ENCODE peak calls at places on chromosomes 5 and 9, in six cellular contexts. Q, V, W, R, D and J are unnamed samples.

GRCh38 chr9:75483636-75484035 is 395.3 kb downstream of the OSTF1 start:
- DNase-seq in Q (no peak), V (no peak), W (no peak), R (no peak), D (no peak), J (no peak)

GRCh38 chr5:167049771-167050567 is 1241.5 kb upstream of the WWC1 start:
- DNase-seq in Q (no peak), V (no peak), W (no peak), R (no peak), D (no peak), J (no peak)

GRCh38 chr5:399296-400281 is 43.4 kb upstream of the EXOC3 start:
- DNase-seq in Q (peak; percentile 99), V (peak; percentile 49), W (peak; percentile 82), R (peak; percentile 90), D (peak; percentile 82), J (peak; percentile 95)

GRCh38 chr5:172870261-172870806 is 36.3 kb downstream of the ERGIC1 start:
- DNase-seq in Q (no peak), V (no peak), W (peak; percentile 63), R (peak; percentile 87), D (peak; percentile 94), J (no peak)

GRCh38 chr5:154005648-154006047 is 33.1 kb downstream of the FAM114A2 start:
- DNase-seq in Q (no peak), V (no peak), W (no peak), R (no peak), D (no peak), J (no peak)

GRCh38 chr5:174045470-174046025 is at the start of gene NSG2:
- DNase-seq in Q (peak; percentile 66), V (peak; percentile 16), W (peak; percentile 93), R (no peak), D (peak; percentile 95), J (peak; percentile 89)

GRCh38 chr5:37208883-37209808 is 40.0 kb downstream of the CPLANE1 start:
- DNase-seq in Q (no peak), V (no peak), W (no peak), R (no peak), D (peak; percentile 43), J (peak; percentile 64)

GRCh38 chr9:6842584-6842947 is 84.8 kb downstream of the KDM4C start:
- DNase-seq in Q (no peak), V (no peak), W (no peak), R (no peak), D (peak; percentile 64), J (no peak)

GRCh38 chr5:98840946-98841345 is 67.5 kb downstream of the RGMB start:
- DNase-seq in Q (no peak), V (no peak), W (no peak), R (no peak), D (no peak), J (no peak)

GRCh38 chr9:22216730-22217160 is 207.6 kb upstream of the CDKN2B start:
- DNase-seq in Q (no peak), V (no peak), W (no peak), R (no peak), D (peak; percentile 75), J (no peak)

GRCh38 chr9:74942801-74943200 is 9.9 kb downstream of the C9orf40 start:
- DNase-seq in Q (peak; percentile 32), V (no peak), W (no peak), R (no peak), D (peak; percentile 43), J (no peak)

GRCh38 chr5:41270423-41271251 is 57.3 kb upstream of the C6 start:
- DNase-seq in Q (no peak), V (no peak), W (peak; percentile 72), R (peak; percentile 71), D (peak; percentile 87), J (peak; percentile 45)

GRCh38 chr5:82183828-82184227 is 94.3 kb downstream of the RPS23 start:
- DNase-seq in Q (no peak), V (peak; percentile 17), W (peak; percentile 9), R (no peak), D (no peak), J (peak; percentile 59)

GRCh38 chr9:79185866-79186265 is 385.9 kb upstream of the TLE4 start:
- DNase-seq in Q (no peak), V (no peak), W (no peak), R (no peak), D (peak; percentile 68), J (no peak)

GRCh38 chr5:6365142-6365976 is 13.0 kb downstream of the MED10 start:
- DNase-seq in Q (no peak), V (no peak), W (no peak), R (no peak), D (peak; percentile 41), J (no peak)

GRCh38 chr5:135073771-135074345 is 39.8 kb upstream of the PITX1 start:
- DNase-seq in Q (no peak), V (no peak), W (no peak), R (peak; percentile 46), D (peak; percentile 2), J (no peak)

GRCh38 chr5:164277720-164278119 is 772.3 kb downstream of the MAT2B start:
- DNase-seq in Q (no peak), V (no peak), W (no peak), R (no peak), D (peak; percentile 58), J (peak; percentile 8)

GRCh38 chr5:180135128-180135955 is 63.8 kb upstream of the RNF130 start:
- DNase-seq in Q (peak; percentile 67), V (no peak), W (peak; percentile 39), R (peak; percentile 53), D (peak; percentile 39), J (no peak)

GRCh38 chr5:175750476-175751080 is 92.7 kb downstream of the HRH2 start:
- DNase-seq in Q (no peak), V (no peak), W (no peak), R (no peak), D (no peak), J (no peak)

GRCh38 chr5:9358961-9359686 is 186.8 kb downstream of the SEMA5A start:
- DNase-seq in Q (no peak), V (no peak), W (no peak), R (no peak), D (peak; percentile 87), J (no peak)

GRCh38 chr5:137218896-137219295 is 280.2 kb downstream of the SPOCK1 start:
- DNase-seq in Q (no peak), V (no peak), W (peak; percentile 7), R (no peak), D (no peak), J (no peak)

GRCh38 chr9:71766663-71767062 is 1.6 kb downstream of the CEMIP2 start:
- DNase-seq in Q (no peak), V (peak; percentile 9), W (peak; percentile 22), R (no peak), D (no peak), J (peak; percentile 16)

GRCh38 chr9:93654351-93654961 is 78.1 kb downstream of the PHF2 start:
- DNase-seq in Q (no peak), V (no peak), W (no peak), R (peak; percentile 56), D (no peak), J (no peak)

GRCh38 chr9:113738506-113738897 is 137.6 kb upstream of the ZNF618 start:
- DNase-seq in Q (no peak), V (no peak), W (no peak), R (no peak), D (no peak), J (no peak)

GRCh38 chr9:113738898-113739604 is 137.1 kb upstream of the ZNF618 start:
- DNase-seq in Q (no peak), V (no peak), W (no peak), R (no peak), D (no peak), J (peak; percentile 18)

GRCh38 chr9:113737414-113738271 is 138.5 kb upstream of the ZNF618 start:
- DNase-seq in Q (peak; percentile 33), V (no peak), W (peak; percentile 70), R (no peak), D (peak; percentile 81), J (peak; percentile 50)

GRCh38 chr9:113728989-113729388 is 147.1 kb upstream of the ZNF618 start:
- DNase-seq in Q (no peak), V (no peak), W (no peak), R (no peak), D (no peak), J (no peak)

GRCh38 chr9:113734826-113735225 is 141.3 kb upstream of the ZNF618 start:
- DNase-seq in Q (no peak), V (no peak), W (no peak), R (no peak), D (no peak), J (no peak)
- TF ChIP-seq CTCF in Q (no peak), V (no peak), W (no peak), R (no peak), D (no peak), J (no peak)

DNA sequence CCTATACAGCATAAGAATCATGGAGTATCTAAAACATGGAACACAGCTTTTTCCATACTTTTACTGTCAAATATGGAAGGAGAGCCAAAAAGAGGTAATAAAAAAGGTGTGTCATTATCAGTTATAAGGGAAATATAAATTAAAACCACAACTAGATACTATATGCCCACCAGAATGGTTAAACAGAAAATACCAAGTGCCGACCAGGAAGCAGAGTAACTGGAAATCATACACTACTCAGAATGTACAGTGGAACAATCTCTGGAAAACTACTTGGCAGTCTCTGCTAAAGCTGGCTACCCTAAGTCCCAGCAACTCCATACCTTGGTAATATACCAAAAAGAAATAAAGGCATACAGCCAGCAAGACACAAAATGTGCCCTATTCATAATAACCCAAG is 2.4 kb downstream of the PAIP1 start:
- DNase-seq in Q (no peak), V (no peak), W (no peak), R (no peak), D (no peak), J (no peak)
- H3K4me3 ChIP-seq in Q (no peak overlapping the region), V (peak overlapping the region; percentile 94), W (no peak overlapping the region), R (peak overlapping the region; percentile 83), D (peak overlapping the region; percentile 87), J (peak overlapping the region; percentile 100)

GRCh38 chr5:55188656-55189380 is 15.8 kb upstream of the CDC20B start:
- DNase-seq in Q (no peak), V (no peak), W (no peak), R (no peak), D (no peak), J (no peak)

GRCh38 chr5:55191165-55191564 is 18.2 kb upstream of the CDC20B start:
- DNase-seq in Q (no peak), V (no peak), W (no peak), R (no peak), D (no peak), J (no peak)

GRCh38 chr5:55187370-55187769 is 14.4 kb upstream of the CDC20B start:
- DNase-seq in Q (no peak), V (no peak), W (peak; percentile 16), R (no peak), D (peak; percentile 28), J (no peak)
- TF ChIP-seq CTCF in Q (no peak), V (no peak), W (peak; percentile 60), R (no peak), D (peak; percentile 36), J (no peak)

DNA sequence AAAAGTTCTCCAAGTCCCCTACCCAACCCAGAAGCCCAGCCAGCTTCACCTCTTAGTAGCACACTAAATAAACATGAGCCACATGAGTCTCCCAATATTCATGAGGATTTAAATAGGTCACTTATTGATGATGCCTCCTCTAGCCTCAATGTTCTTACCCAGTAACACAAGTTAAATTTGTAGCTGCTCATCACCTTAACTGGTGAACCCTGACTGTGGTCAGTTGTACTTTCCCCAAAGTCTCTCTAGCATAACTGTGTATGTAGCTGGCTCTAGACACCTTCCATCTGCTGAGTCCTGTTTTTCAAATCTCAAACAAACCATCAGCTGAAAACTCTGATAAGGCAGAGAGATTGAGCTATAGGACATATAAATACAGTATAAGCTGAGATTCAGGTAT is 100.3 kb upstream of the ELAVL2 start:
- DNase-seq in Q (no peak), V (peak; percentile 30), W (no peak), R (no peak), D (no peak), J (no peak)
- H3K4me3 ChIP-seq in Q (no peak overlapping the region), V (no peak overlapping the region), W (no peak overlapping the region), R (no peak overlapping the region), D (no peak overlapping the region), J (no peak overlapping the region)

GRCh38 chr5:110963495-110963894 is 108.0 kb upstream of the TSLP start:
- DNase-seq in Q (no peak), V (no peak), W (no peak), R (no peak), D (no peak), J (no peak)
- TF ChIP-seq CTCF in Q (no peak), V (no peak), W (no peak), R (no peak), D (no peak), J (no peak)